ENCODE peak calls at places on chromosomes 2 and 18, in four cellular contexts. One of them, this sample, is unnamed.

GRCh38 chr2:239487272-239487671 is 86.5 kb upstream of the HDAC4 start:
- DNase-seq in tibial artery: no peak
- DNase-seq in endothelial cell of umbilical vein: no peak
- DNase-seq in fibroblast of lung: no peak
- DNase-seq in this sample: no peak

GRCh38 chr2:71571945-71572344 is 118.6 kb downstream of the DYSF start:
- DNase-seq in tibial artery: no peak
- DNase-seq in endothelial cell of umbilical vein: no peak
- DNase-seq in fibroblast of lung: no peak
- DNase-seq in this sample: no peak

GRCh38 chr2:178482437-178482836 is 2.2 kb downstream of the PLEKHA3 start:
- DNase-seq in endothelial cell of umbilical vein: no peak
- DNase-seq in fibroblast of lung: no peak
- DNase-seq in tibial artery: no peak
- DNase-seq in this sample: no peak

GRCh38 chr2:224837558-224837957 is 121.4 kb upstream of the CCDC195 start:
- DNase-seq in endothelial cell of umbilical vein: peak; percentile 95
- DNase-seq in tibial artery: no peak
- DNase-seq in fibroblast of lung: peak; percentile 96
- DNase-seq in this sample: no peak

GRCh38 chr2:12120281-12121150 is 374.1 kb downstream of the LPIN1 start:
- DNase-seq in tibial artery: no peak
- DNase-seq in fibroblast of lung: peak; percentile 60
- DNase-seq in endothelial cell of umbilical vein: no peak
- DNase-seq in this sample: no peak

GRCh38 chr18:34787931-34788532 is 77.9 kb downstream of the DTNA start:
- DNase-seq in tibial artery: no peak
- DNase-seq in fibroblast of lung: peak; percentile 53
- DNase-seq in endothelial cell of umbilical vein: peak; percentile 80
- DNase-seq in this sample: no peak

GRCh38 chr2:219603784-219604183 is 6.1 kb downstream of the STK11IP start:
- DNase-seq in fibroblast of lung: no peak
- DNase-seq in endothelial cell of umbilical vein: no peak
- DNase-seq in tibial artery: no peak
- DNase-seq in this sample: no peak

GRCh38 chr2:158112971-158113370 is 11.3 kb downstream of the UPP2 start:
- DNase-seq in endothelial cell of umbilical vein: no peak
- DNase-seq in tibial artery: no peak
- DNase-seq in fibroblast of lung: peak; percentile 20
- DNase-seq in this sample: no peak

GRCh38 chr18:77551055-77551454 is 301.4 kb downstream of the GALR1 start:
- DNase-seq in fibroblast of lung: no peak
- DNase-seq in endothelial cell of umbilical vein: no peak
- DNase-seq in tibial artery: no peak
- DNase-seq in this sample: no peak

GRCh38 chr18:48975221-48975816 is 24.6 kb upstream of the SMAD7 start:
- DNase-seq in tibial artery: no peak
- DNase-seq in endothelial cell of umbilical vein: no peak
- DNase-seq in fibroblast of lung: no peak
- DNase-seq in this sample: no peak

GRCh38 chr2:132633635-132634034 is 36.4 kb downstream of the LYPD1 start:
- DNase-seq in endothelial cell of umbilical vein: no peak
- DNase-seq in tibial artery: no peak
- DNase-seq in fibroblast of lung: no peak
- DNase-seq in this sample: no peak

GRCh38 chr2:237210763-237211162 is 125.1 kb downstream of the COPS8 start:
- DNase-seq in fibroblast of lung: no peak
- DNase-seq in tibial artery: no peak
- DNase-seq in endothelial cell of umbilical vein: no peak
- DNase-seq in this sample: no peak

GRCh38 chr2:20571231-20571630 is 79.7 kb downstream of the HS1BP3 start:
- DNase-seq in fibroblast of lung: no peak
- DNase-seq in tibial artery: no peak
- DNase-seq in endothelial cell of umbilical vein: peak; percentile 86
- DNase-seq in this sample: no peak

GRCh38 chr2:174337337-174338154 is 2.8 kb downstream of the SP9 start:
- DNase-seq in tibial artery: no peak
- DNase-seq in endothelial cell of umbilical vein: peak; percentile 46
- DNase-seq in fibroblast of lung: peak; percentile 60
- DNase-seq in this sample: no peak

GRCh38 chr2:44802409-44803099 is 138.9 kb upstream of the SIX3 start:
- DNase-seq in fibroblast of lung: no peak
- DNase-seq in tibial artery: no peak
- DNase-seq in endothelial cell of umbilical vein: peak; percentile 57
- DNase-seq in this sample: no peak

GRCh38 chr2:11467749-11468148 is 1.8 kb upstream of the E2F6 start:
- DNase-seq in fibroblast of lung: no peak
- DNase-seq in tibial artery: no peak
- DNase-seq in endothelial cell of umbilical vein: no peak
- DNase-seq in this sample: no peak

GRCh38 chr2:133169527-133169926 is 398.7 kb downstream of the NCKAP5 start:
- DNase-seq in fibroblast of lung: no peak
- DNase-seq in tibial artery: no peak
- DNase-seq in endothelial cell of umbilical vein: no peak
- DNase-seq in this sample: no peak

GRCh38 chr18:79567481-79568147 is 112.0 kb upstream of the CTDP1 start:
- DNase-seq in fibroblast of lung: peak; percentile 98
- DNase-seq in tibial artery: peak; percentile 51
- DNase-seq in endothelial cell of umbilical vein: peak; percentile 80
- DNase-seq in this sample: peak; percentile 46

GRCh38 chr2:239830718-239831271 is 194.3 kb downstream of the NDUFA10 start:
- DNase-seq in tibial artery: peak; percentile 62
- DNase-seq in fibroblast of lung: no peak
- DNase-seq in endothelial cell of umbilical vein: peak; percentile 7
- DNase-seq in this sample: peak; percentile 41

GRCh38 chr2:109545828-109546713 is 67.7 kb downstream of the SEPTIN10 start:
- DNase-seq in tibial artery: peak; percentile 83
- DNase-seq in endothelial cell of umbilical vein: peak; percentile 80
- DNase-seq in fibroblast of lung: peak; percentile 34
- DNase-seq in this sample: no peak

GRCh38 chr2:37527362-37527761 is 144.1 kb downstream of the CDC42EP3 start:
- DNase-seq in endothelial cell of umbilical vein: no peak
- DNase-seq in tibial artery: no peak
- DNase-seq in fibroblast of lung: no peak
- DNase-seq in this sample: no peak

GRCh38 chr2:182594286-182594685 is 121.8 kb upstream of the DNAJC10 start:
- DNase-seq in endothelial cell of umbilical vein: no peak
- DNase-seq in fibroblast of lung: peak; percentile 67
- DNase-seq in tibial artery: no peak
- DNase-seq in this sample: no peak

GRCh38 chr2:26584656-26585055 is 56.5 kb downstream of the CIB4 start:
- DNase-seq in fibroblast of lung: no peak
- DNase-seq in tibial artery: peak; percentile 49
- DNase-seq in endothelial cell of umbilical vein: no peak
- DNase-seq in this sample: no peak

GRCh38 chr2:43328157-43328556 is 101.8 kb upstream of the ZFP36L2 start:
- DNase-seq in tibial artery: no peak
- DNase-seq in fibroblast of lung: no peak
- DNase-seq in endothelial cell of umbilical vein: no peak
- DNase-seq in this sample: no peak

GRCh38 chr2:27075219-27075871 is 3.1 kb upstream of the EMILIN1 start:
- DNase-seq in tibial artery: no peak
- DNase-seq in endothelial cell of umbilical vein: peak; percentile 33
- DNase-seq in fibroblast of lung: no peak
- DNase-seq in this sample: no peak

GRCh38 chr2:150625300-150625699 is 137.8 kb upstream of the RND3 start:
- DNase-seq in endothelial cell of umbilical vein: no peak
- DNase-seq in tibial artery: no peak
- DNase-seq in fibroblast of lung: no peak
- DNase-seq in this sample: no peak

GRCh38 chr2:165219491-165219890 is 15.6 kb upstream of the SCN3A start:
- DNase-seq in tibial artery: no peak
- DNase-seq in endothelial cell of umbilical vein: no peak
- DNase-seq in fibroblast of lung: no peak
- DNase-seq in this sample: no peak

GRCh38 chr2:221097568-221097915 is 474.6 kb downstream of the EPHA4 start:
- DNase-seq in fibroblast of lung: peak; percentile 95
- DNase-seq in endothelial cell of umbilical vein: peak; percentile 36
- DNase-seq in tibial artery: no peak
- DNase-seq in this sample: no peak

GRCh38 chr18:49849331-49850217 is 36.2 kb upstream of the ACAA2 start:
- DNase-seq in tibial artery: no peak
- DNase-seq in endothelial cell of umbilical vein: peak; percentile 80
- DNase-seq in fibroblast of lung: peak; percentile 94
- DNase-seq in this sample: peak; percentile 84

GRCh38 chr18:8750954-8751415 is 45.6 kb downstream of the MTCL1 start:
- DNase-seq in endothelial cell of umbilical vein: peak; percentile 81
- DNase-seq in tibial artery: no peak
- DNase-seq in fibroblast of lung: peak; percentile 92
- DNase-seq in this sample: peak; percentile 64

GRCh38 chr2:73969356-73969755 is 15.4 kb upstream of the TET3 start:
- DNase-seq in endothelial cell of umbilical vein: no peak
- DNase-seq in tibial artery: no peak
- DNase-seq in fibroblast of lung: no peak
- DNase-seq in this sample: no peak

GRCh38 chr2:105744909-105745853 is at the start of gene NCK2:
- DNase-seq in fibroblast of lung: peak; percentile 27
- DNase-seq in tibial artery: no peak
- DNase-seq in endothelial cell of umbilical vein: peak; percentile 51
- DNase-seq in this sample: peak; percentile 85
- H3K4me1 ChIP-seq in fibroblast of lung: peaks cover 17% of the 10 kb centered on the region
- H3K4me1 ChIP-seq in tibial artery: peaks cover 13% of the 10 kb centered on the region
- H3K4me1 ChIP-seq in endothelial cell of umbilical vein: peaks cover 30% of the 10 kb centered on the region
- H3K4me1 ChIP-seq in this sample: peaks cover 39% of the 10 kb centered on the region

GRCh38 chr2:235726554-235726953 is 232.7 kb downstream of the AGAP1 start:
- DNase-seq in tibial artery: no peak
- DNase-seq in endothelial cell of umbilical vein: no peak
- DNase-seq in fibroblast of lung: no peak
- DNase-seq in this sample: no peak

GRCh38 chr2:235727186-235727585 is 233.3 kb downstream of the AGAP1 start:
- DNase-seq in fibroblast of lung: no peak
- DNase-seq in tibial artery: no peak
- DNase-seq in endothelial cell of umbilical vein: no peak
- DNase-seq in this sample: no peak

GRCh38 chr2:235729182-235729929 is 235.5 kb downstream of the AGAP1 start:
- DNase-seq in endothelial cell of umbilical vein: no peak
- DNase-seq in tibial artery: peak; percentile 60
- DNase-seq in fibroblast of lung: no peak
- DNase-seq in this sample: no peak

GRCh38 chr2:235728401-235729181 is 234.7 kb downstream of the AGAP1 start:
- DNase-seq in endothelial cell of umbilical vein: no peak
- DNase-seq in fibroblast of lung: no peak
- DNase-seq in tibial artery: peak; percentile 35
- DNase-seq in this sample: no peak

DNA sequence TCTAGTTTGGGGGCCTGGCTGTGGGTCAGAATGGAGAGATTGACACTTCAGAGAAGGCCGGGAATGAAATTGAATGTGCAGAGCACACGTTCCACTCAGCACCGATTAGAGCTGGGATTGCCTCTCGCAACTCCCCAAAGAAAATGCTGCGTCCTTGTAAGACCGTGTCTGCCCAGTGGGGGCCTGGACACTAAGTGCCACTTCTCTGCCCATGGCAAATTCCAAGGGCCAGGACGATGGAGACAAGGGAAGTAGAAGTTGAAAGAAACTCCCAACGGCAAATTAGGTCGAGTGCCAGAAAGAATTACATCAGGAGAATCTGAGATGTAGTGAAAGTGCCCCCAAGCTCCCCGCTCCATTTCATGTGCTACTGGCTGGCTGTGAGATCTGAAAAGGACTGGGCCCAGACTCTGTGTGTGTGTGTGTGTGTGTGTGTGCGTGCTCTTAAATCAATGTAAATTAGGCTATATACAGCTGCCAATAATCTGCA is 234.1 kb downstream of the AGAP1 start:
- DNase-seq in fibroblast of lung: no peak
- DNase-seq in endothelial cell of umbilical vein: no peak
- DNase-seq in tibial artery: peak; percentile 20
- DNase-seq in this sample: no peak
- H3K4me1 ChIP-seq in fibroblast of lung: no peaks in the 10 kb centered on the region
- H3K4me1 ChIP-seq in endothelial cell of umbilical vein: no peaks in the 10 kb centered on the region
- H3K4me1 ChIP-seq in tibial artery: no peaks in the 10 kb centered on the region
- H3K4me1 ChIP-seq in this sample: peaks cover 3% of the 10 kb centered on the region

DNA sequence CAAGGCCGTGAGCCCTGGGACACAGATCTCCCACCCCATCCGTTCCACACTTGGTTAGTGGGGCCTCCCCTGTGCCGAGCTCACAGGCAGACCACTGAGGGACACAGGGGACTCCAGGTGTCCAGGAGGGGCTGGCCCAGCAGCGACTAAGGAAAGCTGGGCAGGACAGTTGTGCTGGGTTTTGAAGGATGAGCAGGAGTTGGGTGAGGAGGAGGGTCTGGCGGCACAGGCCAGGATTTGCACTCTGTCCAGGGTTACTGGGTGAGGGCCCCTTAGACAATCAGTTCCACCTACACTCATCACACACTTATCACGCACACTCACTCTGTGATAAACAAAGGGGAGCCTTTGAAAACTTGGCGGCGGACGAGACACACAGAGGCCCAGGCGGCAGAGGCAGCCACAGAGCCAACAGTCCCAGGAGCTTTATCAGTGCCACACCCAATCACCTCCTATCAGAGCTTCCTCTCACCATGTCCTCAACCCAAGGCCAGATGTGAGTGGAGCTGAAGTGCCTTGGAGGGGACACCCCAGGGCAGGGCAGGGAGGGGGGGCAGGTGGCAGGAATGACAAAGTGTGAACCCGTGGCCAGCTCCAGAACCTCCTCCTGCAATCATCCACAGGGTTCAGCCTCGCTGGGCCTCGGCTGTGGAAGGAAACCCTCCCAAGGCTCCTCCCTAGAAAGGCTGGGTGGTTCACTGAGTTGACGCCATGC is 26.6 kb downstream of the BIN1 start:
- DNase-seq in tibial artery: no peak
- DNase-seq in endothelial cell of umbilical vein: no peak
- DNase-seq in fibroblast of lung: no peak
- DNase-seq in this sample: no peak
- H3K4me1 ChIP-seq in tibial artery: no peaks in the 10 kb centered on the region
- H3K4me1 ChIP-seq in endothelial cell of umbilical vein: peaks cover 20% of the 10 kb centered on the region
- H3K4me1 ChIP-seq in fibroblast of lung: peaks cover 27% of the 10 kb centered on the region
- H3K4me1 ChIP-seq in this sample: peaks cover 66% of the 10 kb centered on the region

DNA sequence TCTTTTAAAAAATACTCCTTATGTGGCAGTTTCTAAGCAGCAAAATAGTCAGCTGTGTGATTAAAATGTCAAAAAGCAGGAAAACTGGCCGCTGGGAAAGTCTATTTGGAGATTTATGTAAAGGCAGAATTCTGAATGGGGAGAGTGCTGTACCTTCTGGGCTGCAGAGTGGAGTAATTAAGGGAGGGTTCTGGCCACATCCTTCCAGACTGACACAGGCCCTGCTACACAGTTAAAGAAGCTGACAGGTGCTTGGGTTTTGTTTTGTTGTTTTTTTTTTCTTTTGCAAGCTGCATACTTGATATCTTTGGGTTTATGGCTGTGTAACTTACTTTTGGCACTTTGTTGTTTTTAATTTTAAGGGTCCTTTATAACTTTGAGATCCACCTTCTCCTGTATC is 157.2 kb downstream of the WDSUB1 start:
- DNase-seq in fibroblast of lung: no peak
- DNase-seq in endothelial cell of umbilical vein: no peak
- DNase-seq in tibial artery: no peak
- DNase-seq in this sample: no peak
- H3K4me1 ChIP-seq in fibroblast of lung: peaks cover 27% of the 10 kb centered on the region
- H3K4me1 ChIP-seq in endothelial cell of umbilical vein: peaks cover 61% of the 10 kb centered on the region
- H3K4me1 ChIP-seq in tibial artery: peaks cover 22% of the 10 kb centered on the region
- H3K4me1 ChIP-seq in this sample: peaks cover 32% of the 10 kb centered on the region